ENCODE peak calls at places on chromosomes 2 and 18, in four cellular contexts. V, I, Q and J are unnamed samples.

GRCh38 chr2:172395503-172395902 is 31.9 kb upstream of the ITGA6 start:
- DNase-seq in V (no peak), I (peak), Q (no peak), J (no peak)

GRCh38 chr2:44479127-44479887 is 117.6 kb downstream of the CAMKMT start:
- DNase-seq in V (no peak), I (peak), Q (peak), J (peak)

GRCh38 chr2:624551-625347 is 52.5 kb downstream of the TMEM18 start:
- DNase-seq in V (no peak), I (no peak), Q (no peak), J (no peak)

GRCh38 chr18:45780568-45780967 is 44.9 kb upstream of the SIGLEC15 start:
- DNase-seq in V (no peak), I (peak), Q (no peak), J (no peak)

GRCh38 chr18:13480856-13481255 is 245.5 kb downstream of the FAM210A start:
- DNase-seq in V (no peak), I (no peak), Q (no peak), J (no peak)

GRCh38 chr2:213316001-213316735 is 31.9 kb downstream of the SPAG16 start:
- DNase-seq in V (no peak), I (peak), Q (no peak), J (no peak)

GRCh38 chr2:110788936-110789335 is 56.6 kb downstream of the ACOXL start:
- DNase-seq in V (no peak), I (no peak), Q (no peak), J (no peak)

GRCh38 chr2:133658020-133658903 is 90.0 kb upstream of the NCKAP5 start:
- DNase-seq in V (no peak), I (peak), Q (no peak), J (no peak)

GRCh38 chr18:8084160-8084559 is 517.0 kb downstream of the PTPRM start:
- DNase-seq in V (no peak), I (peak), Q (peak), J (peak)

GRCh38 chr2:29650634-29651097 is 270.7 kb downstream of the ALK start:
- DNase-seq in V (no peak), I (no peak), Q (no peak), J (no peak)

GRCh38 chr2:100109986-100110980 is 32.1 kb downstream of the AFF3 start:
- DNase-seq in V (no peak), I (no peak), Q (no peak), J (no peak)

GRCh38 chr18:76932026-76932819 is 109.9 kb downstream of the ZNF236 start:
- DNase-seq in V (peak), I (peak), Q (no peak), J (peak)

GRCh38 chr2:238433941-238434845 is 7.5 kb downstream of the ASB1 start:
- DNase-seq in V (no peak), I (peak), Q (no peak), J (peak)

GRCh38 chr18:45993441-45993840 is 26.3 kb upstream of the EPG5 start:
- DNase-seq in V (no peak), I (peak), Q (peak), J (peak)

GRCh38 chr2:177797808-177798207 is 274.8 kb downstream of the PDE11A start:
- DNase-seq in V (no peak), I (no peak), Q (no peak), J (no peak)

GRCh38 chr2:201235865-201236811 is 24.2 kb upstream of the CASP8 start:
- DNase-seq in V (peak), I (peak), Q (no peak), J (peak)

GRCh38 chr2:45024600-45025291 is 15.5 kb upstream of the SIX2 start:
- DNase-seq in V (no peak), I (peak), Q (peak), J (peak)

GRCh38 chr2:238096311-238097011 is 3.7 kb upstream of the ESPNL start:
- DNase-seq in V (no peak), I (no peak), Q (no peak), J (no peak)

GRCh38 chr18:61400714-61401113 is 67.5 kb downstream of the CDH20 start:
- DNase-seq in V (no peak), I (peak), Q (no peak), J (peak)

GRCh38 chr18:47968006-47968676 is 37.7 kb upstream of the SMAD2 start:
- DNase-seq in V (no peak), I (no peak), Q (no peak), J (no peak)

GRCh38 chr18:12638634-12639124 is 19.2 kb downstream of the SPIRE1 start:
- DNase-seq in V (no peak), I (no peak), Q (no peak), J (no peak)

GRCh38 chr2:53209679-53210473 is 557.7 kb upstream of the CHAC2 start:
- DNase-seq in V (no peak), I (no peak), Q (no peak), J (no peak)

GRCh38 chr2:53208815-53209214 is 558.8 kb upstream of the CHAC2 start:
- DNase-seq in V (no peak), I (no peak), Q (no peak), J (no peak)

GRCh38 chr2:53211201-53211774 is 556.3 kb upstream of the CHAC2 start:
- DNase-seq in V (no peak), I (no peak), Q (no peak), J (no peak)

DNA sequence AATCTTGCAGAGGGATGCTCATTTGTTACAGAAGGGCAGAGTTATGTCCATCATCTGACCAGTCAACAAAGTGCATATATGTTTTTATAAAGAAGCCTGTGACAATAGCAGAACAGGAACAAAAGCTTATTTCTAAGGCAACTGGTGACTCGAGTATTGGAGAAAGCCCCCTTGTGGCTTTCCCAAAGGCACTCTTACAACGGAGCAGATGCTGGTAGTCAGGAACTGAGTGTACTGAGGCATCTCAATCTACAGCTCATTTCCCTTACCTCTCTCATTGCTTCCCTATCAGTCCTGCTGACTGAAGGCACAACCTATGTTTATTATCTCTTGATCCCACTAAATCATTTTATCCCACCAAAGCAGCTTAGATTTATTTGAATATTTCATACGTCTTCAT is 557.1 kb upstream of the CHAC2 start:
- DNase-seq in V (no peak), I (no peak), Q (no peak), J (no peak)
- TF ChIP-seq CTCF in V (peak), I (no peak), Q (no peak), J (peak)

DNA sequence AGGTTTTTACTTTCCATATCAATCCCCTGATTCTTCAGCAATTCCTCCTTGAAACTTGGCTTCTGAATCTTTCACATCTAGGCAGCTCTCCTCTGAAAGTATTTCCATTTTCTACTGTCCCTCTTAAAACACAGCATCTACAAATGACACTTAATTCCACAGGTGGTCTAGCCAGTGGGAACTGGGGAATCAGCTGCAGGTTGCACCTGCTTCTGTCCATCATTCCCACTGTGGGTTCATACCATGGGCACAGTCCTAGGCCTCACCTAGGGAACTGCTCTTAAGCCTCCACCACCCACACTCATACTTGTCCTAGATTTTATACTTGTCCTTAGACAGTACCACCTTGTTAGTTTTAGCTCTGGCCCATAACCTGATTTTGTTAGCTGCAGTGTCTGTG is 2.2 kb downstream of the LOXL3 start:
- DNase-seq in V (no peak), I (no peak), Q (no peak), J (no peak)
- H3K27ac ChIP-seq in V (no peak), I (no peak), Q (no peak), J (no peak)

GRCh38 chr2:230328155-230328458 is 1.1 kb downstream of the SP140L start:
- DNase-seq in V (no peak), I (no peak), Q (no peak), J (no peak)
- H3K4me3 ChIP-seq in V (peak), I (no peak), Q (no peak), J (no peak)

GRCh38 chr2:149988361-149988760 is 400.8 kb upstream of the MMADHC start:
- DNase-seq in V (no peak), I (no peak), Q (no peak), J (no peak)
- TF ChIP-seq CTCF in V (no peak), I (no peak), Q (no peak), J (no peak)

DNA sequence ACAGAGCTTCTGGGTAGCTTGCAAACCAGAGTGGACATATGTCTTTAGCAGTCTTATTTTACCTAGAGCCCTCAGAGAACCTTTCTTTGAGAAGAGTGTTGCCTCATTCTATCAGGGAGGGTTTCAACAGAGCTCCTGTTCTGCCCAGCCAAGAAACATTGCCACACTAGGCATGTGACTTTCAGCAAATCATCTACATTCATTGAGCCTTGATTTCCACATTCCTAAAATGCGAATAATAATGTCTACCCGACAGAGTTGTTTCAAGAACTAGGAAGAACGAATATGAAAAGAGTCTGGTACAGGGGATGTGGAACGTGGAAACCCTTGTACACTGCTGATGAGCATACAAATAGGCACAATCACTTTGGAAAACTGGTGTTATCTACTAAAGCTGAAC is 7.8 kb upstream of the PRKAG3 start:
- DNase-seq in V (no peak), I (peak), Q (no peak), J (no peak)
- H3K27ac ChIP-seq in V (no peak), I (no peak), Q (no peak), J (no peak)

GRCh38 chr2:222942977-222943376 is 82.1 kb downstream of the ACSL3 start:
- DNase-seq in V (no peak), I (no peak), Q (no peak), J (no peak)
- H3K4me3 ChIP-seq in V (no peak), I (no peak), Q (no peak), J (no peak)

DNA sequence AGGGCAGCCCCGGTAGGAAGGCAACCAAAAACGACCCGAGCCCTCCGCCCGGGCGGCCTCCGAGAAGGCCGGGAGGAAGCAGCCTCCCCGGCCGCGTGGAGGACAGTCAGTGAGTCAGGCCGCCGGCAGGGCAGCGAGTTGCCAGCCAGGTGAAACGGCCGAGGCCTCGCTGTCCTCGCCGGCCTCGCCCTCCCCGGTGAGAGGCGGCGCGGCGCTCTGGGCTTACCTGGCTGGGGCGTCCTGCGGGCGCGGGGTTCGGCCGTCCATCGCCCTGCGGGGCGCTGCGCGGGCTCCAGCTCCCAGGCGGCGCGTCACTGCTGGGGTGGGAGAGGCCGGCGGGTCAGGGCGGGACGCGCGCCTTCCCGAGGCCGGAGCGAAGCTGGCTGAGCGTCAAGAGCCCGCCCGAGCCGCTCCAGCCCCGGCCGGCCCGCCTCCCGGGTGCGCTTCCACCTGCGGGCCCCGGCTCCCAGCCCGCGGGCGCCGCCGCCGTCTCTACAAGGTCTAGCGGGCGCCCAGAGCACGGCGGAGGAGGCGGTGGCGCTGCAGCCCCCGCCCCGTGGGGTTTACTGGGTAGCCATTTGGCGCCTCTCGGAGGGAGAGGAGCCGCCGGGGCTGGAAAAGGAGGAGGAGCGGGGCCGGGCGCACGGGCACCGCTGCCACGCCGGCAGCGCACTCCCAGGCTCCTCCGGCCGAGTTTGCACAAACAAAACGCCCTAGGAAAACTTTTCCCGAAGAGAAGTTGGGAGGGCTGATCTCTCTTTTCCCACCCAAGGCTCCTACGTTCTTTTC is 499 bp downstream of the COBLL1 start:
- DNase-seq in V (peak), I (peak), Q (no peak), J (no peak)
- TF ChIP-seq CTCF in V (peak), I (peak), Q (no peak), J (no peak)

DNA sequence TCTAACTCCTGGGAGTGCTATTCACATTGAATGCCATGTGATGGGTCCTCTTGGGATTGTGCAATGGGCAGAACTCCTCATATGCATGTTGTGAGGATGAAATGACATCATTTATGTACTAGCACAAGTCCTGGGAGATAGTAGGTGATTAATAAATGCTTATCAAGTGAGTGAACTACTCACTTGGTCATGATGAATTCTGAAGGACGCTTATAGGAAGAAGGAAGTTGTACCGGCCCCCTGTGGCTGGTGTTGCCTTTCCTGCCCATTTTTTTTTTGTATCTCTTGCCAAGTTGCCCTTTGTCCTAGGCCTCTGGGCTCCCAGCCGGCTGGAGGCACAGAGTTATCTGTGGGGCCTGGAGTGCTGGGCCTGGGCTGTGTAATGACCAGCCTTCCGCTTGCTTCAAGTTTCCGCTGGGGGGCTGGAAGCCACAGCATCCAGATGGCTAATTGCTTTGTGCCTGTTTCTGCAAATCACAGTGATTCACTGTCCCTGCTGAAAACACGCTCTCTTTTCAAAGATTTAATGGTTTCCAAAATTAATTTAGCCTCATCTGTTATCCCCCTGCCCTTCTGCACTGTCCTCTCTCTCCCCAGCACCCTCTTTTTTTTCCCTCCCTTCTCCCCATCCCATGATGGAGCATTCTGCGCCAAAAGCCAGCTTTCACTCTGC is 33.7 kb upstream of the MRPL33 start:
- DNase-seq in V (no peak), I (peak), Q (peak), J (peak)
- H3K27ac ChIP-seq in V (peak), I (no peak), Q (peak), J (no peak)

GRCh38 chr2:196166876-196167275 is 4.5 kb downstream of the STK17B start:
- DNase-seq in V (no peak), I (peak), Q (no peak), J (peak)

GRCh38 chr2:196169521-196169920 is 1.9 kb downstream of the STK17B start:
- DNase-seq in V (no peak), I (no peak), Q (no peak), J (no peak)

GRCh38 chr2:196170202-196170680 is 1.1 kb downstream of the STK17B start:
- DNase-seq in V (no peak), I (peak), Q (no peak), J (peak)

GRCh38 chr2:196167666-196168065 is 3.7 kb downstream of the STK17B start:
- DNase-seq in V (no peak), I (no peak), Q (no peak), J (no peak)

DNA sequence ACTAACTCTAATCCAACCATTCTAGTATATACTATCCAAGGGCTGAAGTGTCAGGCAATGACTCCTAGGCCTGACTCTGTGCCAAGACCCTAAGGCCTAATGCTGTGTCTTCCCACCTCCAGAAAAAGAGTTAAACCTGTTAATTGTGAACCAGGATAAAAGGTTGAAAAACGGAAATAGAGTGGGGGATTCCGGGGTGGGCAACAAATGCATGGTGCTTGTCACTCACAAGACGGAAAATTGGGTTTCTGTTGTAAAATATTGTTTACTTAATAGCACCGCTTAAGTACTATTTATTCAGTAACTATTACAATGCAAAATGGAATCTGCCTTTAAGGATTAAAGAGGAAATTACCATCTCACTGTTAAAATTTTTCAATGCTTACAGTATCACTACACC is 3.2 kb downstream of the STK17B start:
- DNase-seq in V (no peak), I (peak), Q (no peak), J (no peak)
- H3K4me3 ChIP-seq in V (peak), I (peak), Q (no peak), J (peak)

GRCh38 chr2:43104763-43105162 is 121.6 kb downstream of the ZFP36L2 start:
- DNase-seq in V (no peak), I (no peak), Q (no peak), J (no peak)
- TF ChIP-seq CTCF in V (no peak), I (no peak), Q (no peak), J (no peak)